ENCODE peak calls at places on chromosomes 12 and 14, in four cellular contexts. One of them, this sample, is unnamed.
A peak's percentile ranks its signal among the peaks of the same experiment; 100 is the strongest.

GRCh38 chr12:7588703-7589329 is 76.9 kb downstream of the APOBEC1 start:
- DNase-seq in A549: peak; percentile 80
- DNase-seq in K562: peak; percentile 65
- DNase-seq in IMR-90: peak; percentile 12
- DNase-seq in this sample: peak; percentile 57

GRCh38 chr14:71856199-71856919 is 75.9 kb upstream of the RGS6 start:
- DNase-seq in K562: peak; percentile 4
- DNase-seq in A549: no peak
- DNase-seq in IMR-90: no peak
- DNase-seq in this sample: no peak

GRCh38 chr12:807041-807717 is 54.8 kb downstream of the WNK1 start:
- DNase-seq in A549: no peak
- DNase-seq in K562: no peak
- DNase-seq in IMR-90: no peak
- DNase-seq in this sample: no peak

GRCh38 chr12:7833831-7834230 is 38.9 kb downstream of the SLC2A14 start:
- DNase-seq in A549: no peak
- DNase-seq in K562: no peak
- DNase-seq in IMR-90: peak; percentile 12
- DNase-seq in this sample: no peak

GRCh38 chr14:103882503-103883262 is 35.3 kb upstream of the PPP1R13B start:
- DNase-seq in IMR-90: no peak
- DNase-seq in K562: no peak
- DNase-seq in A549: no peak
- DNase-seq in this sample: no peak

GRCh38 chr12:114305446-114305845 is 100.5 kb downstream of the TBX5 start:
- DNase-seq in K562: no peak
- DNase-seq in IMR-90: no peak
- DNase-seq in A549: no peak
- DNase-seq in this sample: no peak

GRCh38 chr12:53601296-53601847 is 24.8 kb downstream of the ATF7 start:
- DNase-seq in IMR-90: no peak
- DNase-seq in K562: no peak
- DNase-seq in A549: no peak
- DNase-seq in this sample: no peak

GRCh38 chr12:46711756-46712155 is 114.0 kb downstream of the SLC38A4 start:
- DNase-seq in K562: no peak
- DNase-seq in A549: no peak
- DNase-seq in IMR-90: peak; percentile 49
- DNase-seq in this sample: no peak

GRCh38 chr12:34604227-34604626 is 581.9 kb downstream of the ALG10 start:
- DNase-seq in K562: no peak
- DNase-seq in A549: no peak
- DNase-seq in IMR-90: no peak
- DNase-seq in this sample: no peak

GRCh38 chr12:121467638-121468403 is 67.9 kb downstream of the RNF34 start:
- DNase-seq in K562: peak; percentile 46
- DNase-seq in A549: peak; percentile 31
- DNase-seq in IMR-90: no peak
- DNase-seq in this sample: peak; percentile 42

GRCh38 chr12:93896427-93896826 is 219.3 kb downstream of the CRADD start:
- DNase-seq in A549: no peak
- DNase-seq in IMR-90: peak; percentile 15
- DNase-seq in K562: no peak
- DNase-seq in this sample: no peak

GRCh38 chr14:64442300-64442988 is 22.9 kb upstream of the AKAP5 start:
- DNase-seq in IMR-90: no peak
- DNase-seq in K562: peak; percentile 4
- DNase-seq in A549: no peak
- DNase-seq in this sample: no peak

GRCh38 chr14:71803539-71804260 is 128.5 kb upstream of the RGS6 start:
- DNase-seq in A549: peak; percentile 68
- DNase-seq in K562: no peak
- DNase-seq in IMR-90: peak; percentile 68
- DNase-seq in this sample: no peak

GRCh38 chr12:113040722-113041168 is 15.8 kb upstream of the DTX1 start:
- DNase-seq in IMR-90: peak; percentile 43
- DNase-seq in A549: peak; percentile 82
- DNase-seq in K562: no peak
- DNase-seq in this sample: no peak

GRCh38 chr12:49868952-49869815 is 26.3 kb upstream of the BCDIN3D start:
- DNase-seq in A549: peak; percentile 22
- DNase-seq in IMR-90: peak; percentile 97
- DNase-seq in K562: peak; percentile 97
- DNase-seq in this sample: peak; percentile 55

GRCh38 chr14:76201162-76201561 is 49.4 kb downstream of the GPATCH2L start:
- DNase-seq in IMR-90: peak; percentile 98
- DNase-seq in A549: peak; percentile 54
- DNase-seq in K562: no peak
- DNase-seq in this sample: no peak

GRCh38 chr12:96239711-96240234 is 45.6 kb downstream of the ELK3 start:
- DNase-seq in IMR-90: no peak
- DNase-seq in K562: no peak
- DNase-seq in A549: no peak
- DNase-seq in this sample: no peak

GRCh38 chr14:78788467-78789360 is 618.5 kb downstream of the NRXN3 start:
- DNase-seq in A549: no peak
- DNase-seq in IMR-90: no peak
- DNase-seq in K562: no peak
- DNase-seq in this sample: no peak

GRCh38 chr14:61430066-61430757 is 108.8 kb downstream of the PRKCH start:
- DNase-seq in IMR-90: no peak
- DNase-seq in K562: no peak
- DNase-seq in A549: no peak
- DNase-seq in this sample: no peak

GRCh38 chr14:84622357-84622756 is 907.6 kb upstream of the FLRT2 start:
- DNase-seq in A549: no peak
- DNase-seq in IMR-90: no peak
- DNase-seq in K562: no peak
- DNase-seq in this sample: no peak

GRCh38 chr12:104691661-104692334 is 235.1 kb downstream of the CHST11 start:
- DNase-seq in IMR-90: no peak
- DNase-seq in A549: no peak
- DNase-seq in K562: no peak
- DNase-seq in this sample: no peak

GRCh38 chr12:98149270-98149669 is 366.1 kb upstream of the TMPO start:
- DNase-seq in K562: no peak
- DNase-seq in A549: no peak
- DNase-seq in IMR-90: no peak
- DNase-seq in this sample: no peak

GRCh38 chr14:32023540-32023939 is 53.6 kb upstream of the ARHGAP5 start:
- DNase-seq in IMR-90: no peak
- DNase-seq in A549: no peak
- DNase-seq in K562: no peak
- DNase-seq in this sample: no peak

GRCh38 chr12:28498850-28499249 is 308.6 kb downstream of the CCDC91 start:
- DNase-seq in IMR-90: no peak
- DNase-seq in A549: no peak
- DNase-seq in K562: no peak
- DNase-seq in this sample: no peak

GRCh38 chr14:96980835-96981234 is 183.7 kb downstream of the VRK1 start:
- DNase-seq in IMR-90: no peak
- DNase-seq in K562: no peak
- DNase-seq in A549: no peak
- DNase-seq in this sample: no peak
- TF ChIP-seq BHLHE40 in IMR-90: no peak
- TF ChIP-seq BHLHE40 in K562: no peak
- TF ChIP-seq BHLHE40 in A549: no peak
- TF ChIP-seq BHLHE40 in this sample: no peak

GRCh38 chr12:74415633-74416032 is 122.0 kb upstream of the ATXN7L3B start:
- DNase-seq in K562: peak; percentile 37
- DNase-seq in A549: peak; percentile 62
- DNase-seq in IMR-90: peak; percentile 17
- DNase-seq in this sample: peak; percentile 22
- TF ChIP-seq BHLHE40 in K562: no peak
- TF ChIP-seq BHLHE40 in A549: no peak
- TF ChIP-seq BHLHE40 in IMR-90: no peak
- TF ChIP-seq BHLHE40 in this sample: no peak

GRCh38 chr14:51650721-51651387 is 856 bp upstream of the FRMD6 start:
- DNase-seq in IMR-90: no peak
- DNase-seq in K562: peak; percentile 8
- DNase-seq in A549: peak; percentile 29
- DNase-seq in this sample: no peak

GRCh38 chr14:51653855-51654548 is 2.3 kb downstream of the FRMD6 start:
- DNase-seq in A549: no peak
- DNase-seq in IMR-90: peak; percentile 31
- DNase-seq in K562: no peak
- DNase-seq in this sample: no peak

GRCh38 chr14:51653096-51653814 is 1.5 kb downstream of the FRMD6 start:
- DNase-seq in K562: no peak
- DNase-seq in IMR-90: peak; percentile 60
- DNase-seq in A549: peak; percentile 58
- DNase-seq in this sample: peak; percentile 16

GRCh38 chr14:51651388-51652167 is at the start of gene FRMD6:
- DNase-seq in K562: peak; percentile 83
- DNase-seq in A549: peak; percentile 89
- DNase-seq in IMR-90: peak; percentile 90
- DNase-seq in this sample: peak; percentile 89

GRCh38 chr14:51652168-51653095 is 722 bp downstream of the FRMD6 start:
- DNase-seq in A549: no peak
- DNase-seq in K562: no peak
- DNase-seq in IMR-90: no peak
- DNase-seq in this sample: peak; percentile 47
- TF ChIP-seq BHLHE40 in A549: no peak
- TF ChIP-seq BHLHE40 in K562: no peak
- TF ChIP-seq BHLHE40 in IMR-90: no peak
- TF ChIP-seq BHLHE40 in this sample: no peak

GRCh38 chr12:128940974-128941373 is 87.7 kb downstream of the GLT1D1 start:
- DNase-seq in IMR-90: no peak
- DNase-seq in A549: peak; percentile 16
- DNase-seq in K562: no peak
- DNase-seq in this sample: no peak
- TF ChIP-seq BHLHE40 in IMR-90: no peak
- TF ChIP-seq BHLHE40 in A549: no peak
- TF ChIP-seq BHLHE40 in K562: no peak
- TF ChIP-seq BHLHE40 in this sample: no peak

GRCh38 chr14:70622111-70622712 is 19.5 kb upstream of the TTC9 start:
- DNase-seq in A549: peak; percentile 58
- DNase-seq in IMR-90: peak; percentile 21
- DNase-seq in K562: peak; percentile 20
- DNase-seq in this sample: peak; percentile 61
- TF ChIP-seq BHLHE40 in A549: no peak
- TF ChIP-seq BHLHE40 in IMR-90: no peak
- TF ChIP-seq BHLHE40 in K562: no peak
- TF ChIP-seq BHLHE40 in this sample: no peak

DNA sequence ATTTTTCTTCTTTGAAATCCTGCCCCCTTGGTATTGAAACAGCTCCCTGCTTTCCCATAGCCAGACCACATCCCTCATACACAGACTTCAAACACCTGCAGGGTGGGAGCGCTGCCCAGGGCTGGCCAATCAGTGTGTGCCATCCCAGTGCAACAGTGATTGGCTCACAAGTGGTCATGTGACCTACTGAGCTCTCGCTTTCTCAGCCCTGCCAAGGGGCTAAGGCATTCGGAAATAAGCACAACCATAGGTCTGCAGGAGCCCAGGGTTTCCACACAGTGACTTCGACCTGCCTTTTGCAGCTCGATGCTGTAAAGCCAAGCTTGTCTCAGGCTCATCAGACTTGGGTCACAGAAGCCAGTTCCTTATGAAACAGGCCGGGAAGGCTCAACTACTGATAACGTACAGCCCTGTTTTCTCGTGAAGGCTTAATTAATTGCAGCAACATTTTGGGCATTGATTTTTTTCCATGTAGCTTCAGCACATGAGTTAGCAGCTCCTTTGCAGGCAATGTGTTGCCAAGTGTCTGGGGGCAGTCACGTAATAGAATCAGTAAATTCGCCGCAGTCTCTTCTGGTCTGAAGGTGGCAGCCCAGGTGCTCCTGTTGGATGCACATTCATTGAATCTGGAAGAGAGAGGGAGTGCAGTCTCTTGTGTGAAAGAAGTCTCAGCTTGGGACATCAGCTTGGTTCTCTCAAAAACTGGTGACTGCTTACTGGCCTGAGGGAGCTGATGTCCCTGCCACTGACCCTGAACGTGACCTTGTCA is 1091.8 kb downstream of the AACS start:
- DNase-seq in A549: no peak
- DNase-seq in K562: no peak
- DNase-seq in IMR-90: no peak
- DNase-seq in this sample: no peak
- TF ChIP-seq BHLHE40 in A549: no peak
- TF ChIP-seq BHLHE40 in K562: no peak
- TF ChIP-seq BHLHE40 in IMR-90: no peak
- TF ChIP-seq BHLHE40 in this sample: no peak

GRCh38 chr12:111066744-111067437 is 146.5 kb upstream of the MYL2 start:
- DNase-seq in K562: peak; percentile 28
- DNase-seq in IMR-90: no peak
- DNase-seq in A549: peak; percentile 48
- DNase-seq in this sample: peak; percentile 55
- TF ChIP-seq BHLHE40 in K562: no peak
- TF ChIP-seq BHLHE40 in IMR-90: no peak
- TF ChIP-seq BHLHE40 in A549: no peak
- TF ChIP-seq BHLHE40 in this sample: no peak

GRCh38 chr12:132713123-132713522 is 2.5 kb downstream of the PGAM5 start:
- DNase-seq in K562: no peak
- DNase-seq in A549: no peak
- DNase-seq in IMR-90: no peak
- DNase-seq in this sample: no peak

GRCh38 chr12:132711169-132711843 is 664 bp downstream of the PGAM5 start:
- DNase-seq in K562: peak; percentile 37
- DNase-seq in IMR-90: peak; percentile 23
- DNase-seq in A549: no peak
- DNase-seq in this sample: peak; percentile 36

GRCh38 chr12:132710062-132710421 is 600 bp upstream of the PGAM5 start:
- DNase-seq in A549: no peak
- DNase-seq in IMR-90: no peak
- DNase-seq in K562: no peak
- DNase-seq in this sample: peak; percentile 38

GRCh38 chr12:132708150-132708549 is 2.5 kb upstream of the PGAM5 start:
- DNase-seq in A549: no peak
- DNase-seq in K562: no peak
- DNase-seq in IMR-90: no peak
- DNase-seq in this sample: no peak

GRCh38 chr12:132710422-132711168 is at the start of gene PGAM5:
- DNase-seq in IMR-90: peak; percentile 70
- DNase-seq in A549: peak; percentile 90
- DNase-seq in K562: peak; percentile 91
- DNase-seq in this sample: peak; percentile 93
- TF ChIP-seq BHLHE40 in IMR-90: no peak
- TF ChIP-seq BHLHE40 in A549: no peak
- TF ChIP-seq BHLHE40 in K562: peak; percentile 40
- TF ChIP-seq BHLHE40 in this sample: no peak